ENCODE peak calls at places on chromosome 16, in six cellular contexts. Z is NCI-H774; N is OCI-LY7; B is cardiac muscle cell; Y is stimulated activated CD4-positive, alpha-beta T cell treated with anti-CD3 and anti-CD28 coated beads, Interleukin-4, amount 100 ng/mL, for 24 hours; M is NCI-H2081. G is an unnamed sample.

GRCh38 chr16:75415169-75415908 is 18.0 kb downstream of the CFDP1 start:
- DNase-seq in M (no peak), Z (no peak), B (no peak), N (no peak), Y (no peak), G (no peak)

GRCh38 chr16:50831751-50832150 is 89.9 kb downstream of the CYLD start:
- DNase-seq in Z (no peak), M (no peak), N (no peak), B (no peak), Y (no peak), G (no peak)

GRCh38 chr16:28839899-28840298 is 6.2 kb downstream of the TUFM start:
- DNase-seq in N (no peak), M (no peak), Y (no peak), Z (no peak), B (no peak), G (no peak)

GRCh38 chr16:4957420-4957719 is 760 bp upstream of the SEC14L5 start:
- DNase-seq in N (no peak), Y (no peak), B (no peak), Z (no peak), M (no peak), G (no peak)

GRCh38 chr16:53445534-53445933 is 11.3 kb downstream of the RBL2 start:
- DNase-seq in Y (no peak), M (no peak), N (no peak), B (no peak), Z (no peak), G (no peak)

GRCh38 chr16:87145181-87146176 is 171.7 kb downstream of the C16orf95 start:
- DNase-seq in Y (no peak), N (no peak), B (peak; percentile 84), M (no peak), Z (no peak), G (no peak)

GRCh38 chr16:89201467-89202377 is 1.4 kb upstream of the SLC22A31 start:
- DNase-seq in N (peak; percentile 71), B (peak; percentile 70), Y (peak; percentile 77), Z (peak; percentile 60), M (peak; percentile 23), G (peak; percentile 67)

GRCh38 chr16:56861092-56861610 is 3.9 kb upstream of the SLC12A3 start:
- DNase-seq in N (peak; percentile 29), B (peak; percentile 39), M (no peak), Z (no peak), Y (no peak), G (no peak)

GRCh38 chr16:75909746-75910145 is 183.5 kb upstream of the CPHXL start:
- DNase-seq in M (no peak), N (no peak), Y (no peak), B (no peak), Z (no peak), G (no peak)

GRCh38 chr16:86585821-86586611 is 7.7 kb downstream of the FOXL1 start:
- DNase-seq in M (no peak), Z (no peak), Y (no peak), B (no peak), N (no peak), G (no peak)

GRCh38 chr16:67662653-67663010 is 1.9 kb downstream of the PARD6A start:
- DNase-seq in N (no peak), Z (no peak), B (no peak), M (no peak), Y (no peak), G (no peak)

GRCh38 chr16:69613283-69614154 is 47.8 kb downstream of the NFAT5 start:
- DNase-seq in B (peak; percentile 47), N (no peak), M (no peak), Y (no peak), Z (no peak), G (no peak)

GRCh38 chr16:49542391-49542891 is 168.8 kb downstream of the C16orf78 start:
- DNase-seq in N (no peak), Z (no peak), Y (no peak), M (no peak), B (no peak), G (no peak)

G was measured in T-helper 17 cell.